ENCODE peak calls at places on chromosomes 2 and 18, in five cellular contexts. Z is ascending aorta; W is lung; H is ovary; B is CD4-positive, alpha-beta T cell. R is an unnamed sample.

GRCh38 chr2:2547451-2547850 is 216.4 kb upstream of the MYT1L start:
- DNase-seq in Z (no peak), W (no peak), H (no peak), B (no peak), R (no peak)

GRCh38 chr2:105409717-105410116 is 10.9 kb upstream of the FHL2 start:
- DNase-seq in Z (peak), W (peak), H (peak), B (no peak), R (no peak)

GRCh38 chr2:37881397-37881796 is 43.7 kb upstream of the RMDN2 start:
- DNase-seq in Z (no peak), W (no peak), H (no peak), B (no peak), R (no peak)

GRCh38 chr2:80303825-80304521 is 579 bp downstream of the LRRTM1 start:
- DNase-seq in Z (no peak), W (no peak), H (no peak), B (no peak), R (peak)

GRCh38 chr2:50347355-50348044 is 684.4 kb downstream of the NRXN1 start:
- DNase-seq in Z (no peak), W (no peak), H (no peak), B (no peak), R (peak)

GRCh38 chr18:80009661-80010550 is 21.5 kb upstream of the TXNL4A start:
- DNase-seq in Z (peak), W (peak), H (peak), B (no peak), R (no peak)

GRCh38 chr18:12271376-12272235 is 17.4 kb downstream of the CIDEA start:
- DNase-seq in Z (peak), W (peak), H (peak), B (peak), R (peak)

GRCh38 chr2:192585418-192585817 is 390.7 kb upstream of the TMEFF2 start:
- DNase-seq in Z (no peak), W (no peak), H (no peak), B (no peak), R (no peak)

GRCh38 chr2:134344954-134345697 is 91.3 kb downstream of the MGAT5 start:
- DNase-seq in Z (no peak), W (no peak), H (no peak), B (no peak), R (no peak)

GRCh38 chr18:37604032-37604431 is 38.4 kb upstream of the CELF4 start:
- DNase-seq in Z (no peak), W (no peak), H (no peak), B (no peak), R (no peak)

GRCh38 chr2:241893265-241893664 is 23.7 kb downstream of the RTP5 start:
- DNase-seq in Z (peak), W (no peak), H (peak), B (no peak), R (no peak)

GRCh38 chr2:63078852-63079606 is 28.4 kb downstream of the OTX1 start:
- DNase-seq in Z (no peak), W (no peak), H (no peak), B (no peak), R (no peak)

GRCh38 chr2:179562330-179562885 is 297.8 kb upstream of the SESTD1 start:
- DNase-seq in Z (no peak), W (no peak), H (no peak), B (no peak), R (no peak)

GRCh38 chr2:101619191-101619591 is 78.3 kb upstream of the MAP4K4 start:
- DNase-seq in Z (no peak), W (peak), H (no peak), B (no peak), R (no peak)

GRCh38 chr2:241882090-241882625 is 12.6 kb downstream of the RTP5 start:
- DNase-seq in Z (no peak), W (peak), H (peak), B (no peak), R (no peak)

GRCh38 chr2:45946023-45946422 is 294.5 kb downstream of the PRKCE start:
- DNase-seq in Z (no peak), W (no peak), H (no peak), B (no peak), R (no peak)

GRCh38 chr2:178858896-178859628 is 51.8 kb upstream of the TTN start:
- DNase-seq in Z (no peak), W (no peak), H (no peak), B (no peak), R (no peak)

GRCh38 chr2:123415678-123416077 is 609.4 kb upstream of the CNTNAP5 start:
- DNase-seq in Z (no peak), W (no peak), H (no peak), B (no peak), R (no peak)

GRCh38 chr2:21040468-21041377 is 3.1 kb downstream of the APOB start:
- DNase-seq in Z (no peak), W (no peak), H (no peak), B (no peak), R (no peak)

GRCh38 chr2:21039080-21039556 is 4.8 kb downstream of the APOB start:
- DNase-seq in Z (peak), W (no peak), H (no peak), B (no peak), R (no peak)

GRCh38 chr2:21038403-21039073 is 5.3 kb downstream of the APOB start:
- DNase-seq in Z (peak), W (peak), H (no peak), B (no peak), R (no peak)

GRCh38 chr2:21041462-21041861 is 2.4 kb downstream of the APOB start:
- DNase-seq in Z (no peak), W (no peak), H (no peak), B (no peak), R (no peak)

GRCh38 chr2:21039979-21040467 is 3.9 kb downstream of the APOB start:
- DNase-seq in Z (no peak), W (no peak), H (no peak), B (no peak), R (no peak)
- TF ChIP-seq CTCF in Z (no peak), W (no peak), H (no peak), B (no peak), R (no peak)

DNA sequence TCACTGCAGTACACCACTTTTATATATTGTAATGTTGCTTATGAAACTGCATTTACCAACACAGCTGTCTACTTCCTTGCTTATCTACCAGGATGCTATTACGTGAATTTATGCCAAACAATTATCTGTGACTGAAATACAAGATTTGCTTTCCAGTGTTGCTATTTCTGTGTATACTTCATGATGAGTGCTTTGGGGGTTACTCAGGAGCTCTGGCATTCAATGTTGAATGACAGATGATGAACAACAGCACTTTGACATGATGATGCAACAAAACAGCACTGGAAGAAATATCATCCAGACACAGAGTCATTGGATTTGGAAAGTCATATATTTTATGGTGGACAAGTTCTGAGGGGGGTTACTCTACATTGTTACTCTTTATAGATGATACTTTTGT is 125.8 kb downstream of the NETO1 start:
- DNase-seq in Z (no peak), W (no peak), H (no peak), B (no peak), R (no peak)
- TF ChIP-seq CTCF in Z (no peak), W (no peak), H (no peak), B (no peak), R (no peak)

DNA sequence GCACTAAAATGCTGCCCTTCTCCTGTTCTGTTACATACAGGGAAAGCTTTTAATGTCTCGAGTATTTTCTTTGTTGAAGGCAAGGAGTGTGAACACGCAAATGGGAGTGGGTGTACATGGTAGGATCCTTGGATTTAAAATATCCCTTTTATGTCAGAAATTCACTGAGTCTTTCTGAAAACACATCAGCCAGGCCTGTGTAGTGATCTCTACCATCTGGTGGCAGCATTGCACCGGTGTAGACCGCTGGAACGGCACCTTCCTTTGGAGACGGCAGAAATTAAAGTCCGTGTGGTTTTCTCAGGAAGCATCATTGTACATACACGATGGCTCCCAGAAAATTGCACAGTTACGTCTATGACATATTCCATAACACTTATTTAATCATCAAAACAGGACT is 515.8 kb downstream of the GALR1 start:
- DNase-seq in Z (no peak), W (no peak), H (no peak), B (no peak), R (peak)
- TF ChIP-seq CTCF in Z (no peak), W (peak), H (no peak), B (no peak), R (peak)

GRCh38 chr2:229339613-229340012 is 68.5 kb upstream of the PID1 start:
- DNase-seq in Z (no peak), W (no peak), H (no peak), B (no peak), R (no peak)

GRCh38 chr2:229344151-229344551 is 73.1 kb upstream of the PID1 start:
- DNase-seq in Z (no peak), W (no peak), H (no peak), B (no peak), R (no peak)

GRCh38 chr2:229343661-229344060 is 72.6 kb upstream of the PID1 start:
- DNase-seq in Z (no peak), W (no peak), H (no peak), B (no peak), R (no peak)

GRCh38 chr2:229340086-229340760 is 69.1 kb upstream of the PID1 start:
- DNase-seq in Z (no peak), W (no peak), H (no peak), B (no peak), R (no peak)

GRCh38 chr2:229342376-229342775 is 71.3 kb upstream of the PID1 start:
- DNase-seq in Z (no peak), W (peak), H (peak), B (no peak), R (peak)
- TF ChIP-seq CTCF in Z (no peak), W (peak), H (no peak), B (no peak), R (peak)

DNA sequence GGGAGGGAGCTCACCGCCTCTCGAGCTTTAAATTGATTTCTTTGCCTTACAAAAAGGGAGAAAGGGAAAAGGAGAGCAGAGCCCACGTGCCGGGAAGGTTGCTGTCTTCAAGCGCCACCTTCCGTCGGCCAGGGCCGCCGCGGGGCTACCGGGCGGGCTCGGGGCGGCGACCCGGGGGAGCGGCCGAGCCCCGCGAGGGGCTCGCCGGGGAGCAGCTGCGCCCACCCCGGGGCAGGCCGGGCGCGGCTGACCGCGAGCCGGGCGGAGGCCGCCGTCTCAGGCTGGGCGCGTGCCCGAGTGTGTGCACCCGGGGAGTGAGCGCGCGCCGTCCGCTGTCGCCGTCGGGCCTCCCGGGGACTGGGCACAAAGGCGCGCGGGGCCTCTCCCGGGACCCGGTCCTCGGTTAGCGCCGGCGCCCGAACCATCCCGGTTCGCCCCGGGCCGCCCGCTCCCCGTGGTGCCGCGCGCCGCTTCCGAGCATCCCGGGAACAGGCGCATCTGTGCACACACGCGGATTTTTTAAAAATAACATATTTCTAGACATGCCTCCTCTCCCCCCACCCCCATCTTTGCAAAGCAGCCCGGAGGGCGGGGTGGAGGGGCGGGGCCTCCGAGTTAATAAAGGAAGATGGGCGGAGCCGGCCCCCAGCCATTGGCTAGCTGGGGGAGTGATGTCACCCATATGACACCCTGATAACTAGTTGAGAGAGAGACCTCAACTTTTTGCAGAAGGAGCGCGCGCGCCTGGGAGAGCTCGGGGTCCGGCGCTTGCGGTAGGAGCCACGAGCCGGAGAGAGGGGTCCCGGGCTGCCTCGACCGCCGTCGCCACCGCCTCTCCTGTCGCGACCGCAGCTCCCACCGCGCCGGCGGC is at the start of gene SOX11:
- DNase-seq in Z (no peak), W (no peak), H (no peak), B (no peak), R (peak)
- TF ChIP-seq CTCF in Z (no peak), W (no peak), H (no peak), B (no peak), R (peak)

R was measured in neural crest cell.